ENCODE peak calls at places on chromosomes 16 and 17, in four cellular contexts. One of them, this sample, is unnamed.

GRCh38 chr16:9311303-9311954 is 220.0 kb downstream of the HAPSTR1 start:
- DNase-seq in brain microvascular endothelial cell: no peak
- DNase-seq in AG09309: no peak
- DNase-seq in AG04449: no peak
- DNase-seq in this sample: no peak

GRCh38 chr16:2468725-2469398 is 2.2 kb upstream of the NTN3 start:
- DNase-seq in AG04449: no peak
- DNase-seq in brain microvascular endothelial cell: no peak
- DNase-seq in AG09309: no peak
- DNase-seq in this sample: no peak

GRCh38 chr17:49588726-49589555 is 13.3 kb downstream of the NXPH3 start:
- DNase-seq in AG09309: no peak
- DNase-seq in brain microvascular endothelial cell: no peak
- DNase-seq in AG04449: peak
- DNase-seq in this sample: no peak

GRCh38 chr17:57482657-57483056 is 226.3 kb downstream of the MSI2 start:
- DNase-seq in AG04449: no peak
- DNase-seq in AG09309: no peak
- DNase-seq in brain microvascular endothelial cell: no peak
- DNase-seq in this sample: no peak

GRCh38 chr17:81399481-81400153 is 4.4 kb downstream of the BAHCC1 start:
- DNase-seq in brain microvascular endothelial cell: no peak
- DNase-seq in AG09309: no peak
- DNase-seq in AG04449: no peak
- DNase-seq in this sample: peak

GRCh38 chr16:84815446-84815845 is 4.3 kb upstream of the CRISPLD2 start:
- DNase-seq in AG04449: no peak
- DNase-seq in AG09309: no peak
- DNase-seq in brain microvascular endothelial cell: no peak
- DNase-seq in this sample: no peak

GRCh38 chr17:77233635-77234334 is 93.0 kb downstream of the SEC14L1 start:
- DNase-seq in AG04449: no peak
- DNase-seq in brain microvascular endothelial cell: peak
- DNase-seq in AG09309: no peak
- DNase-seq in this sample: peak

GRCh38 chr17:48219605-48220004 is 112.0 kb downstream of the SNX11 start:
- DNase-seq in AG04449: no peak
- DNase-seq in AG09309: no peak
- DNase-seq in brain microvascular endothelial cell: no peak
- DNase-seq in this sample: no peak

GRCh38 chr17:79799174-79799537 is 2.3 kb upstream of the CBX8 start:
- DNase-seq in AG09309: no peak
- DNase-seq in brain microvascular endothelial cell: no peak
- DNase-seq in AG04449: no peak
- DNase-seq in this sample: no peak

GRCh38 chr17:73548620-73549311 is 95.5 kb downstream of the SDK2 start:
- DNase-seq in AG09309: no peak
- DNase-seq in brain microvascular endothelial cell: no peak
- DNase-seq in AG04449: no peak
- DNase-seq in this sample: no peak

GRCh38 chr16:85393674-85394510 is 219.2 kb upstream of the GSE1 start:
- DNase-seq in brain microvascular endothelial cell: peak
- DNase-seq in AG04449: no peak
- DNase-seq in AG09309: no peak
- DNase-seq in this sample: peak

GRCh38 chr17:64099543-64099942 is 30.4 kb downstream of the ERN1 start:
- DNase-seq in AG09309: no peak
- DNase-seq in AG04449: no peak
- DNase-seq in brain microvascular endothelial cell: no peak
- DNase-seq in this sample: no peak

GRCh38 chr16:23518435-23518891 is 8.2 kb upstream of the GGA2 start:
- DNase-seq in AG09309: no peak
- DNase-seq in brain microvascular endothelial cell: peak
- DNase-seq in AG04449: no peak
- DNase-seq in this sample: peak

GRCh38 chr17:5500804-5501391 is 14.5 kb downstream of the MIS12 start:
- DNase-seq in AG09309: peak
- DNase-seq in brain microvascular endothelial cell: peak
- DNase-seq in AG04449: no peak
- DNase-seq in this sample: peak

GRCh38 chr17:76063880-76064546 is 8.3 kb downstream of the SRP68 start:
- DNase-seq in AG04449: no peak
- DNase-seq in AG09309: no peak
- DNase-seq in brain microvascular endothelial cell: no peak
- DNase-seq in this sample: no peak

GRCh38 chr17:35577826-35578194 is 561 bp downstream of the PEX12 start:
- DNase-seq in AG04449: no peak
- DNase-seq in AG09309: no peak
- DNase-seq in brain microvascular endothelial cell: peak
- DNase-seq in this sample: peak

GRCh38 chr17:1149869-1150268 is 29.9 kb downstream of the ABR start:
- DNase-seq in AG09309: no peak
- DNase-seq in AG04449: no peak
- DNase-seq in brain microvascular endothelial cell: no peak
- DNase-seq in this sample: no peak

DNA sequence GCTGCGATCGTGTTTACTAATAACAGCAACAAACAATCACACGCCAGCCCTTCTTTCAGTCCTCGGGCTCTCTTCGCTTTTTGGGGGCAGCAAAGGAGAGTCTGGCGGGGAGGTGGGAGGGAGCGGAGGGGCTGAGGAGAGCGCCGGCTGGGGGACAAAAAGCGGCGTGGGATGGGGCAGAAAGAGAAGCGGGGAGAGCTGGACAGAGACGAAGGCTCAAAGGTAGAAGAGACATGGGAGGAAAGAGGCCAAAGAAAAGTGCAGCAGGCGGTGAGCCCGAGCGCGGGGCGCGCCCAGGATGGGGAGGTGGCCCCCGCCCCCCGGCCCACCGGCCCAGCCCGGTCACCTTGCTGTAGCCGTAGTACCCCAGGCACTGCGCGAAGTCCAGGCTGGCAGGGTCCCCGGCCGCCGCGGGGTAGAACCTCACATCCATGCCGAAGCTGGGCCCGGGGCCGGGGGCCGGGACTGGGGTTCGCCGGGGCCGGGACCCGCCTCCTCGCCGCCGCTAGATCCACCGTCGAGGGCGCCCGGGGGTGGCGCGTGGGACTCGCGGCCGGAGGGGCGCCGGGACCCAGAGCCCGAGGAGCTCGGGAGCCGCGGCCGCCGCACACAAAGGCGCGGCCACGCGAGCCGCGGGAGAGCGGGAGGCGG is 527 bp downstream of the TOX3 start:
- DNase-seq in AG04449: no peak
- DNase-seq in brain microvascular endothelial cell: no peak
- DNase-seq in AG09309: no peak
- DNase-seq in this sample: no peak
- H3K4me3 ChIP-seq in AG04449: no peak
- H3K4me3 ChIP-seq in brain microvascular endothelial cell: no peak
- H3K4me3 ChIP-seq in AG09309: no peak
- H3K4me3 ChIP-seq in this sample: no peak

GRCh38 chr17:8742828-8743227 is 1.8 kb downstream of the CCDC42 start:
- DNase-seq in brain microvascular endothelial cell: no peak
- DNase-seq in AG04449: no peak
- DNase-seq in AG09309: no peak
- DNase-seq in this sample: no peak
- TF ChIP-seq CTCF in brain microvascular endothelial cell: no peak
- TF ChIP-seq CTCF in AG04449: no peak
- TF ChIP-seq CTCF in AG09309: no peak
- TF ChIP-seq CTCF in this sample: no peak

GRCh38 chr16:49701867-49702494 is 153.9 kb downstream of the ZNF423 start:
- DNase-seq in AG04449: no peak
- DNase-seq in brain microvascular endothelial cell: no peak
- DNase-seq in AG09309: peak
- DNase-seq in this sample: peak

GRCh38 chr16:49698931-49699715 is 156.8 kb downstream of the ZNF423 start:
- DNase-seq in AG09309: no peak
- DNase-seq in AG04449: no peak
- DNase-seq in brain microvascular endothelial cell: peak
- DNase-seq in this sample: peak

GRCh38 chr16:49699718-49700117 is 156.2 kb downstream of the ZNF423 start:
- DNase-seq in brain microvascular endothelial cell: no peak
- DNase-seq in AG09309: no peak
- DNase-seq in AG04449: no peak
- DNase-seq in this sample: no peak

GRCh38 chr16:49700222-49700927 is 155.5 kb downstream of the ZNF423 start:
- DNase-seq in AG09309: no peak
- DNase-seq in AG04449: no peak
- DNase-seq in brain microvascular endothelial cell: no peak
- DNase-seq in this sample: peak

DNA sequence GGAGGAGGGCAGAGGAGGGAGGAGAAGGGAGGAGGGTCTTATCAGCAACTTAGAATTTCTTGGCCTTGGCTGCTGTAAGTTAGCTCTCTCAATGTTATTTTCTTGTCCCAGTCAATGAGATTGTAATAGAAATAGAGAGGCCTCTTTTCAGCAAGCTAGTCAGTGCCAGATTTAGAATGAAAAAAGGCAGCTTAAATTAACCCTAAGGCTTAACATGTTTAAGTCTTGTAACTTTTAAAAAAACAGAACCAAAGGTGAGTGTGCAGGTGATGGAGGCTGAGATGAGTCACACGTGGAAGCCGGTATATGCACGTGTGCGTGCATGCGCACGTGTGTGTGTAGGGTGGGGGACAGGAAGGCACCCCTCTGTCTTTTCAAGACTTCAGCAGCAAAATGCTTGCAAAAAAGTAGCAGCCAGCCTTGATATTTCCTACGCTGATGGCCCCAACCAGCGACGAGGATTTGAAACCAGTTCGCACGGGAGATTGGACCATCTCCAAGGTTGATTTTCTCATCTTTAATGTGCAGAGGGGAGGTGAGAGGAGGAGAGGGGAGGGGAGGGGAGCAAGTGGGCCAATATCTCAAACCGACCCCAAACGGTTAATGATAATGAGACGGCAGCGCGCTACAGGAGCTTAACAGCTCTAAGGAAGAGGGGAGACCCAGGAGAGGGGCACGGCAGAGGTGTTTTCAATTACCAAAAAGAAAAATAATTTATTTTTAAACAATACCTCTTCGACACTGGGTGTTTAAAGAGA is 154.8 kb downstream of the ZNF423 start:
- DNase-seq in AG04449: no peak
- DNase-seq in AG09309: no peak
- DNase-seq in brain microvascular endothelial cell: peak
- DNase-seq in this sample: peak
- H3K4me3 ChIP-seq in AG04449: no peak
- H3K4me3 ChIP-seq in AG09309: no peak
- H3K4me3 ChIP-seq in brain microvascular endothelial cell: no peak
- H3K4me3 ChIP-seq in this sample: peak

DNA sequence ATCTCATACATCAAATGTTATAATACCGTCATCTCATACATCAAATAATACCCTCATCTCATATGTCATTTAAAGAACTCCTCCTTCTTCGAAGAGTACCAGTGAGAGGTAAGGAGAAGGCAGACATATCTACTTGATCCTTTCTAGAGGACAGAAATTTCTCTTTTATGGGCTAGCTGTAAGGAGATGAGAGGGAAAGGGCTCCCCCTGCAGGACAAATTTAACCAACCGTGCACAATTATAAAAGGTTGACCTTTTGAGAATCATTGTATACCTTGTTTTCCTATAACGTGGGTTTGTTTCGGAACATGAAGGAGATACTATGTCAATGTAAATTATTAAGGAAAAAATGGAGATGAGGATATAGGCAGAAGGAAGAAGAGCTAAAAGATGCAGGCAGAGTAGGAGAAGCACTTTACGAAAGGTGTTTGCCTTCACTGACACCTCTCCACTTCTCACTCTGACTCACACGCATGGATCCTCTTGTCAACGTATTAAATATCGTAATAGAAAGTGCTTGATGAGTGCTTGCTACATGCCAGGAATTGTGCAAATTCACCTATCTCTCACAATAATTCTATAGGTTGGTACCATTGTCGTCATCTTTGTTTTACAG is 465.9 kb upstream of the ERCC4 start:
- DNase-seq in AG09309: no peak
- DNase-seq in brain microvascular endothelial cell: no peak
- DNase-seq in AG04449: no peak
- DNase-seq in this sample: no peak
- TF ChIP-seq CTCF in AG09309: peak
- TF ChIP-seq CTCF in brain microvascular endothelial cell: peak
- TF ChIP-seq CTCF in AG04449: peak
- TF ChIP-seq CTCF in this sample: peak

DNA sequence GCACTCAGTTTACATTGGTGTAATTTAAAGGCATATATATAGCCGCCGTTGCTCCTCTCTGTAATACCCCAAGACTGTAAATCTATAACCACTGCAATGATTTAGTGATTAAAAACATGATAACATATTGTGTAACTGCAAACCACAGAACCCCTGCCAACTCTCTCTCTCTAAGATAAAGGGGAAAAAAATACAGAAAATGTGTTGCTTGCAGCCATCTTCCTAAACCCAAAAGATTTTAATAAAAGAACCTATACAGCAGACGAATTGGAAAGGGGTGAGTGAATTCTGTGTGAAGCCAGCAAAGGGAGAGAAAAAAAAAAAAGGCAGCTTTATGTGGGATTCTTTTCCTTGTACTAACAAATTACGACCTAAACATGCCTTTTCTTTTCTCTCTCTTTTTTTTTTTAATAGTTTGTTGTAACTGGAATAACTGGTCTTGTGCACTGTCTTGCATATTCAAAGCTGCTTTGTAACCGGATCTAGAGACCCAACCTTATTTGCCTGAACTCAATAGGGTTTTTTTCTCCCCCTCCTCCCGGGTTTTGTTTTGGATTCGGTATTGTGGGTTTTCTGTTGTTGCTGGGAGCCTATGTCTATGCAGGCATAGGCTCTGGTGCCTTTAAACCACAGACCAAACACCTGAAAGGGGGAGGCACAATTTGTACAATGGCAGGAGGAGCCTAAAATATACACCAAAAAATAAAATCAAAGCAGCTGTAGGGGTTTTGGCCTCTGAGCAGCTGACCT is 7.0 kb upstream of the ZFHX3 start:
- DNase-seq in brain microvascular endothelial cell: no peak
- DNase-seq in AG09309: no peak
- DNase-seq in AG04449: no peak
- DNase-seq in this sample: peak
- H3K4me3 ChIP-seq in brain microvascular endothelial cell: peak
- H3K4me3 ChIP-seq in AG09309: peak
- H3K4me3 ChIP-seq in AG04449: peak
- H3K4me3 ChIP-seq in this sample: peak

GRCh38 chr17:40735016-40735415 is 20.1 kb downstream of the KRT25 start:
- DNase-seq in AG04449: no peak
- DNase-seq in brain microvascular endothelial cell: no peak
- DNase-seq in AG09309: no peak
- DNase-seq in this sample: no peak

DNA sequence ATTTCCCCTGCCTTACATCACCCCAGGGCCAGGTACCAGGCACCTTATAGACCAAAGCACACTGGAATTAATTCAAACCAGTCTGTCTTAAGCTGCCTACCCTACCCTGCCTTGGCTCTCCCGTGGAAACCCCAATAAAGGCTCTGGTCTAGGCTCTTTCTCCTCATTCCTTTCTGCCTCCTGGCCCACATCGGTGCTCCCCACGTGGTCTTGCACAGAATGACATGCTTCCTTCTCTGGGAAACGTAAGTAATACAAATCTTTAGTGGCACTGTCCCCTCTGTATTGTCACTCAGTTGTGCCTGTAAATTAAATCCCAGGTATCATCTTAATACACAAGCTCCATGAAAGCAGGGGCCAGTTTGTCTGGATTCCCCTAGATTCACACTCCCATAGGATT is 16.6 kb downstream of the KRT25 start:
- DNase-seq in AG09309: no peak
- DNase-seq in AG04449: no peak
- DNase-seq in brain microvascular endothelial cell: no peak
- DNase-seq in this sample: no peak
- TF ChIP-seq CTCF in AG09309: no peak
- TF ChIP-seq CTCF in AG04449: no peak
- TF ChIP-seq CTCF in brain microvascular endothelial cell: peak
- TF ChIP-seq CTCF in this sample: no peak

GRCh38 chr16:31404353-31405064 is 11.4 kb downstream of the ITGAD start:
- DNase-seq in brain microvascular endothelial cell: no peak
- DNase-seq in AG09309: no peak
- DNase-seq in AG04449: no peak
- DNase-seq in this sample: peak
- H3K4me3 ChIP-seq in brain microvascular endothelial cell: no peak
- H3K4me3 ChIP-seq in AG09309: peak
- H3K4me3 ChIP-seq in AG04449: peak
- H3K4me3 ChIP-seq in this sample: peak